ENCODE peak calls at places on chromosomes 3 and 15, in seven cellular contexts. One of them, this sample, is unnamed.

GRCh38 chr15:76376816-76377215 is 40.2 kb downstream of the ISL2 start:
- DNase-seq in A673: no peak
- DNase-seq in NCI-H1436: no peak
- DNase-seq in iris pigment epithelial cell: no peak
- DNase-seq in activated naive CD4-positive, alpha-beta T cell: no peak
- DNase-seq in breast epithelium: no peak
- DNase-seq in H54: no peak
- DNase-seq in this sample: no peak

GRCh38 chr3:30586806-30587486 is 19.5 kb upstream of the TGFBR2 start:
- DNase-seq in breast epithelium: no peak
- DNase-seq in H54: no peak
- DNase-seq in iris pigment epithelial cell: no peak
- DNase-seq in A673: no peak
- DNase-seq in NCI-H1436: no peak
- DNase-seq in activated naive CD4-positive, alpha-beta T cell: no peak
- DNase-seq in this sample: no peak

GRCh38 chr15:77634266-77634962 is 1.7 kb upstream of the LINGO1 start:
- DNase-seq in breast epithelium: no peak
- DNase-seq in iris pigment epithelial cell: peak
- DNase-seq in H54: no peak
- DNase-seq in A673: peak
- DNase-seq in NCI-H1436: peak
- DNase-seq in activated naive CD4-positive, alpha-beta T cell: no peak
- DNase-seq in this sample: peak

GRCh38 chr15:95252404-95252803 is 1021.0 kb downstream of the MCTP2 start:
- DNase-seq in H54: no peak
- DNase-seq in breast epithelium: no peak
- DNase-seq in iris pigment epithelial cell: peak
- DNase-seq in NCI-H1436: no peak
- DNase-seq in A673: no peak
- DNase-seq in activated naive CD4-positive, alpha-beta T cell: no peak
- DNase-seq in this sample: no peak

GRCh38 chr3:129429080-129429451 is 630 bp upstream of the EFCAB12 start:
- DNase-seq in H54: no peak
- DNase-seq in breast epithelium: no peak
- DNase-seq in A673: no peak
- DNase-seq in NCI-H1436: no peak
- DNase-seq in iris pigment epithelial cell: no peak
- DNase-seq in activated naive CD4-positive, alpha-beta T cell: no peak
- DNase-seq in this sample: no peak

GRCh38 chr15:75823860-75824613 is 19.2 kb upstream of the UBE2Q2 start:
- DNase-seq in breast epithelium: no peak
- DNase-seq in activated naive CD4-positive, alpha-beta T cell: no peak
- DNase-seq in A673: no peak
- DNase-seq in NCI-H1436: no peak
- DNase-seq in iris pigment epithelial cell: no peak
- DNase-seq in H54: no peak
- DNase-seq in this sample: no peak

GRCh38 chr3:40872562-40872961 is 326.7 kb upstream of the CTNNB1 start:
- DNase-seq in A673: no peak
- DNase-seq in NCI-H1436: no peak
- DNase-seq in breast epithelium: no peak
- DNase-seq in iris pigment epithelial cell: no peak
- DNase-seq in activated naive CD4-positive, alpha-beta T cell: no peak
- DNase-seq in H54: no peak
- DNase-seq in this sample: no peak

GRCh38 chr3:196643201-196643749 is 3.8 kb downstream of the NRROS start:
- DNase-seq in iris pigment epithelial cell: no peak
- DNase-seq in H54: no peak
- DNase-seq in A673: no peak
- DNase-seq in NCI-H1436: no peak
- DNase-seq in activated naive CD4-positive, alpha-beta T cell: no peak
- DNase-seq in breast epithelium: no peak
- DNase-seq in this sample: no peak

GRCh38 chr15:48250640-48251076 is 44.6 kb downstream of the SLC12A1 start:
- DNase-seq in breast epithelium: no peak
- DNase-seq in NCI-H1436: peak
- DNase-seq in iris pigment epithelial cell: peak
- DNase-seq in H54: peak
- DNase-seq in activated naive CD4-positive, alpha-beta T cell: no peak
- DNase-seq in A673: peak
- DNase-seq in this sample: peak

GRCh38 chr15:40594429-40594836 is 384 bp downstream of the KNL1 start:
- DNase-seq in H54: peak
- DNase-seq in A673: peak
- DNase-seq in breast epithelium: peak
- DNase-seq in iris pigment epithelial cell: peak
- DNase-seq in activated naive CD4-positive, alpha-beta T cell: no peak
- DNase-seq in NCI-H1436: peak
- DNase-seq in this sample: peak

GRCh38 chr3:135736740-135737139 is 228.8 kb upstream of the PPP2R3A start:
- DNase-seq in H54: no peak
- DNase-seq in A673: peak
- DNase-seq in breast epithelium: no peak
- DNase-seq in activated naive CD4-positive, alpha-beta T cell: no peak
- DNase-seq in NCI-H1436: no peak
- DNase-seq in iris pigment epithelial cell: no peak
- DNase-seq in this sample: peak

GRCh38 chr3:192727032-192727847 is at the start of gene FGF12:
- DNase-seq in A673: peak
- DNase-seq in activated naive CD4-positive, alpha-beta T cell: no peak
- DNase-seq in H54: peak
- DNase-seq in breast epithelium: peak
- DNase-seq in iris pigment epithelial cell: peak
- DNase-seq in NCI-H1436: peak
- DNase-seq in this sample: peak

GRCh38 chr3:122857019-122857418 is 62.1 kb downstream of the SLC49A4 start:
- DNase-seq in activated naive CD4-positive, alpha-beta T cell: no peak
- DNase-seq in NCI-H1436: no peak
- DNase-seq in iris pigment epithelial cell: peak
- DNase-seq in A673: no peak
- DNase-seq in breast epithelium: no peak
- DNase-seq in H54: no peak
- DNase-seq in this sample: no peak

GRCh38 chr3:72597756-72598195 is 250.5 kb downstream of the SHQ1 start:
- DNase-seq in H54: peak
- DNase-seq in breast epithelium: no peak
- DNase-seq in iris pigment epithelial cell: peak
- DNase-seq in activated naive CD4-positive, alpha-beta T cell: no peak
- DNase-seq in A673: peak
- DNase-seq in NCI-H1436: peak
- DNase-seq in this sample: peak

GRCh38 chr3:159839561-159840379 is 148.9 kb upstream of the IL12A start:
- DNase-seq in A673: no peak
- DNase-seq in H54: no peak
- DNase-seq in iris pigment epithelial cell: peak
- DNase-seq in NCI-H1436: no peak
- DNase-seq in activated naive CD4-positive, alpha-beta T cell: no peak
- DNase-seq in breast epithelium: no peak
- DNase-seq in this sample: peak

GRCh38 chr3:175659951-175660350 is 800.8 kb downstream of the NAALADL2 start:
- DNase-seq in breast epithelium: no peak
- DNase-seq in A673: peak
- DNase-seq in iris pigment epithelial cell: no peak
- DNase-seq in NCI-H1436: no peak
- DNase-seq in activated naive CD4-positive, alpha-beta T cell: no peak
- DNase-seq in H54: no peak
- DNase-seq in this sample: peak

GRCh38 chr3:160808838-160809237 is 52.8 kb downstream of the PPM1L start:
- DNase-seq in iris pigment epithelial cell: no peak
- DNase-seq in A673: no peak
- DNase-seq in activated naive CD4-positive, alpha-beta T cell: no peak
- DNase-seq in NCI-H1436: no peak
- DNase-seq in H54: no peak
- DNase-seq in breast epithelium: no peak
- DNase-seq in this sample: no peak

GRCh38 chr3:43786102-43786952 is 95.6 kb downstream of the ABHD5 start:
- DNase-seq in activated naive CD4-positive, alpha-beta T cell: no peak
- DNase-seq in A673: no peak
- DNase-seq in iris pigment epithelial cell: no peak
- DNase-seq in breast epithelium: no peak
- DNase-seq in H54: no peak
- DNase-seq in NCI-H1436: no peak
- DNase-seq in this sample: peak

This sample was measured in NCI-H82.